ENCODE peak calls at places on chromosomes 12 and 14, in seven cellular contexts. Q is K562, G is HCT116, X is HepG2, K is endothelial cell of umbilical vein, I is GM12878, U is H1. A is an unnamed sample.

GRCh38 chr14:95465936-95466335 is 50.5 kb downstream of the SYNE3 start:
- DNase-seq in Q (no peak), G (no peak), I (no peak), U (no peak), K (no peak), X (no peak), A (no peak)

GRCh38 chr12:117052386-117053049 is 46.7 kb downstream of the TESC start:
- DNase-seq in K (no peak), Q (no peak), G (no peak), I (no peak), U (no peak), X (no peak), A (no peak)

GRCh38 chr14:51328089-51328941 is 88.3 kb downstream of the TMX1 start:
- DNase-seq in G (no peak), X (no peak), K (peak; percentile 52), I (no peak), U (no peak), Q (no peak), A (no peak)

GRCh38 chr14:73997944-73998451 is 21.1 kb downstream of the ENTPD5 start:
- DNase-seq in G (no peak), I (no peak), U (no peak), X (peak; percentile 37), K (no peak), Q (no peak), A (no peak)

GRCh38 chr14:34044373-34044637 is 93.4 kb upstream of the EGLN3 start:
- DNase-seq in K (no peak), Q (no peak), U (no peak), X (no peak), I (no peak), G (no peak), A (no peak)

GRCh38 chr14:52008136-52008535 is 18.8 kb downstream of the RTRAF start:
- DNase-seq in X (no peak), Q (no peak), I (no peak), K (no peak), G (no peak), U (no peak), A (no peak)

GRCh38 chr12:40375076-40375475 is 150.3 kb downstream of the LRRK2 start:
- DNase-seq in Q (peak; percentile 4), U (no peak), G (peak; percentile 8), X (peak; percentile 2), I (no peak), K (peak; percentile 38), A (no peak)

GRCh38 chr12:70267550-70267949 is 24.3 kb downstream of the CNOT2 start:
- DNase-seq in I (no peak), K (peak; percentile 30), U (no peak), Q (no peak), X (no peak), G (no peak), A (no peak)

GRCh38 chr12:71954040-71954649 is 15.5 kb downstream of the TPH2 start:
- DNase-seq in G (no peak), K (no peak), Q (no peak), X (no peak), U (no peak), I (no peak), A (no peak)

GRCh38 chr12:18275974-18276373 is 14.7 kb downstream of the PIK3C2G start:
- DNase-seq in K (no peak), X (no peak), I (no peak), Q (no peak), U (no peak), G (peak; percentile 4), A (no peak)

GRCh38 chr14:105045710-105046326 is 19.4 kb downstream of the GPR132 start:
- DNase-seq in I (no peak), G (peak; percentile 69), X (peak; percentile 58), K (peak; percentile 81), Q (peak; percentile 87), U (no peak), A (no peak)

GRCh38 chr12:95385646-95386045 is 88.3 kb upstream of the METAP2 start:
- DNase-seq in Q (peak; percentile 21), K (no peak), G (no peak), U (no peak), X (no peak), I (no peak), A (no peak)

GRCh38 chr14:44170554-44170953 is 336.5 kb downstream of the FSCB start:
- DNase-seq in K (no peak), U (no peak), X (no peak), Q (no peak), G (no peak), I (no peak), A (no peak)

GRCh38 chr12:116406529-116406928 is 129.0 kb upstream of the MED13L start:
- DNase-seq in U (peak; percentile 47), G (peak; percentile 83), X (peak; percentile 71), K (no peak), I (no peak), Q (peak; percentile 55), A (peak; percentile 94)

GRCh38 chr12:38269897-38270296 is 46.7 kb upstream of the ALG10B start:
- DNase-seq in U (no peak), I (no peak), G (no peak), X (no peak), Q (no peak), K (no peak), A (no peak)

GRCh38 chr12:98221243-98221808 is 294.1 kb upstream of the TMPO start:
- DNase-seq in U (no peak), I (no peak), K (peak; percentile 6), G (no peak), X (no peak), Q (no peak), A (no peak)

GRCh38 chr14:55430024-55430690 is 10.3 kb downstream of the TBPL2 start:
- DNase-seq in K (peak; percentile 76), G (peak; percentile 66), Q (peak; percentile 72), X (peak; percentile 64), I (no peak), U (no peak), A (peak; percentile 45)

GRCh38 chr14:85731198-85731597 is 201.3 kb downstream of the FLRT2 start:
- DNase-seq in I (no peak), U (no peak), X (no peak), K (no peak), Q (no peak), G (no peak), A (no peak)

GRCh38 chr12:58186914-58187313 is 245.5 kb downstream of the ATP23 start:
- DNase-seq in I (no peak), K (no peak), Q (no peak), U (no peak), G (no peak), X (no peak), A (no peak)

DNA sequence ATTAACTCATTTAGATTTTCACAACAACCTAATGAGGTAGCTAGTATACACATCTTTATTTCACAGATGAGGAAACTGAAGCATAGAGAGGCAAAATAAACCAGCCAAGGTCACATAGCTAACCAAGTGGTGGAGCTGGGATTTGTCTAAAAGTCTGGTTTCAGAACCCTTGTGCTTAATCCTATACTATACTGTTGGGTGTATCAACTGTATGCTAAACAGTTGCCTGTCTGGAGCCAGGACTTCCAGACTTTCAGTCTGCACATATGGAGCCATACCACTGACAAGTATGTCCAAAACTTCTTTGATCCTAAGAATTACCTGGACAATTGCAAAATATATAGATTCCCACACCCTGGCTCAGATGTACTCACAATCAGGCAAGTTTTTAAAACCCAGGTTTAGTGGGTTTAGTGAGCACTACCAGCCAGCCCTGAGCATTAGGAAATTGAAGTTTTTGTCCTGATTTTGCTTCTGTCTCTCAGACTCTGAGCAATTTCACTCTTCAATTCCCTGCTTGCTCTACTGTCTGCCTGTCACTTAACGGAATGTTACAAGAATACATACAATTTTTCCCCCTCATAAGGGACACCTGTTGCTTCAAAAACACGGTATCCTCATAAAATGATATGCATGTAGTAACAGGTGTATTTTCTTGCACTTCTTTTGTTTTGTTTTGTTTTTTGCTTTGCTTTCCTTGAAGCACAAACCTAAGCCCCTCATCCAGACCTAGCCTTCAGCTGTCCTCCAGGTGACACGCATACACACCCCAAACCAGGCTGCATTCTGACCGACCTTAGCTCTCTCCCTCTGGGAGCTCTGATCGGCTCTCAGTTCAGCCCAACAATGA is 9.6 kb upstream of the SALL2 start:
- DNase-seq in K (no peak), U (no peak), X (no peak), G (no peak), I (no peak), Q (no peak), A (no peak)
- TF ChIP-seq EZH2 in K (peak; percentile 55), U (no peak), X (no peak), G (no peak), I (no peak), Q (no peak), A (no peak)

GRCh38 chr12:113333877-113334785 is 778 bp downstream of the SLC8B1 start:
- DNase-seq in G (no peak), K (peak; percentile 28), Q (peak; percentile 47), U (no peak), X (no peak), I (no peak), A (no peak)

GRCh38 chr12:113332688-113333087 is 2.2 kb downstream of the SLC8B1 start:
- DNase-seq in K (no peak), X (no peak), Q (no peak), G (no peak), U (no peak), I (no peak), A (no peak)

GRCh38 chr12:113333111-113333750 is 1.7 kb downstream of the SLC8B1 start:
- DNase-seq in Q (no peak), X (no peak), U (no peak), G (no peak), K (no peak), I (no peak), A (no peak)

GRCh38 chr12:113330505-113330904 is 4.4 kb downstream of the SLC8B1 start:
- DNase-seq in Q (no peak), I (no peak), K (no peak), G (no peak), U (no peak), X (no peak), A (no peak)

GRCh38 chr12:113334786-113335539 is at the start of gene SLC8B1:
- DNase-seq in U (peak; percentile 71), Q (peak; percentile 86), X (peak; percentile 64), I (no peak), G (no peak), K (peak; percentile 75), A (no peak)
- TF ChIP-seq POLR2AphosphoS5 in U (peak; percentile 65), Q (peak; percentile 67), X (peak; percentile 69), I (peak; percentile 80), G (peak; percentile 98), K (peak; percentile 93), A (peak; percentile 67)

GRCh38 chr14:100067481-100067880 is 2.3 kb downstream of the EVL start:
- DNase-seq in G (no peak), X (no peak), K (no peak), Q (no peak), U (no peak), I (no peak), A (no peak)
- H3K9ac ChIP-seq in G (no peak overlapping the region), X (no peak overlapping the region), K (no peak overlapping the region), Q (peak overlapping the region; percentile 62), U (no peak overlapping the region), I (peak overlapping the region; percentile 80), A (no peak overlapping the region)

DNA sequence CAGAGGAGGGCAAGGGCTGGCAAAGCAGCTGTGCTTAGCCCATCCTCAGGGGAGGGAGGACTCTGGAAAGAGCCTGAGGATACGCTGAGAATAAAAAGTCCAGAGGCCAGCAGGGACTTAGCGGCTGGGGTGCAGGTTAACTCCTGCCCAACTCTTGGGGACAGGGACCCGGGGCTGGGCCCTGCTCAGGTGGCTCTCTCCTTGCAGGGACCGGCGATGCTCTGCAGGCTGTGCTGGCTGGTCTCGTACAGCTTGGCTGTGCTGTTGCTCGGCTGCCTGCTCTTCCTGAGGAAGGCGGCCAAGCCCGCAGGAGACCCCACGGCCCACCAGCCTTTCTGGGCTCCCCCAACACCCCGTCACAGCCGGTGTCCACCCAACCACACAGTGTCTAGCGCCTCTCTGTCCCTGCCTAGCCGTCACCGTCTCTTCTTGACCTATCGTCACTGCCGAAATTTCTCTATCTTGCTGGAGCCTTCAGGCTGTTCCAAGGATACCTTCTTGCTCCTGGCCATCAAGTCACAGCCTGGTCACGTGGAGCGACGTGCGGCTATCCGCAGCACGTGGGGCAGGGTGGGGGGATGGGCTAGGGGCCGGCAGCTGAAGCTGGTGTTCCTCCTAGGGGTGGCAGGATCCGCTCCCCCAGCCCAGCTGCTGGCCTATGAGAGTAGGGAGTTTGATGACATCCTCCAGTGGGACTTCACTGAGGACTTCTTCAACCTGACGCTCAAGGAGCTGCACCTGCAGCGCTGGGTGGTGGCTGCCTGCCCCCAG is 2.8 kb downstream of the B3GNT4 start:
- DNase-seq in X (no peak), G (no peak), U (no peak), I (no peak), Q (no peak), K (no peak), A (no peak)
- TF ChIP-seq EZH2 in X (no peak), G (no peak), U (no peak), I (no peak), Q (no peak), K (no peak), A (no peak)

A was measured in SK-N-MC.